ENCODE peak calls at places on chromosomes 1 and 21, in seven cellular contexts. F, D, R, Q, V, L and Y are unnamed samples.
A peak's percentile ranks its signal among the peaks of the same experiment; 100 is the strongest.

GRCh38 chr1:150979723-150980056 is 2.4 kb upstream of the ANXA9 start:
- DNase-seq in D (no peak), R (no peak), Q (no peak), L (no peak), V (no peak), F (no peak), Y (no peak)

GRCh38 chr1:154478639-154479038 is 23.4 kb upstream of the TDRD10 start:
- DNase-seq in V (no peak), Q (no peak), F (no peak), D (no peak), L (no peak), R (no peak), Y (no peak)

GRCh38 chr1:161367684-161368398 is at the start of gene CFAP126:
- DNase-seq in D (no peak), V (peak; percentile 50), F (peak; percentile 11), R (no peak), L (peak; percentile 22), Q (peak; percentile 42), Y (peak; percentile 83)

GRCh38 chr1:243402868-243403267 is 147.0 kb downstream of the SDCCAG8 start:
- DNase-seq in D (peak; percentile 56), F (no peak), L (no peak), V (no peak), R (no peak), Q (no peak), Y (no peak)

GRCh38 chr1:5478156-5478695 is 514.0 kb downstream of the NPHP4 start:
- DNase-seq in Q (no peak), L (no peak), F (no peak), D (no peak), V (no peak), R (no peak), Y (no peak)

GRCh38 chr21:29117372-29117955 is 13.0 kb upstream of the MAP3K7CL start:
- DNase-seq in F (no peak), L (no peak), V (no peak), R (no peak), D (no peak), Q (no peak), Y (no peak)

GRCh38 chr1:18581420-18581880 is 49.2 kb upstream of the PAX7 start:
- DNase-seq in V (peak; percentile 30), R (no peak), L (no peak), F (peak; percentile 3), D (peak; percentile 24), Q (peak; percentile 12), Y (peak; percentile 41)

GRCh38 chr1:54973205-54973921 is 7.1 kb upstream of the TMEM61 start:
- DNase-seq in F (no peak), D (no peak), Q (peak; percentile 77), R (no peak), L (no peak), V (no peak), Y (no peak)

GRCh38 chr1:194366705-194367104 is 1180.3 kb upstream of the B3GALT2 start:
- DNase-seq in L (no peak), V (no peak), F (no peak), R (no peak), D (no peak), Q (peak; percentile 38), Y (no peak)

GRCh38 chr21:42096593-42096992 is 25.5 kb downstream of the UMODL1 start:
- DNase-seq in R (no peak), F (no peak), Q (peak; percentile 54), L (no peak), D (no peak), V (no peak), Y (no peak)

GRCh38 chr1:108703939-108704338 is 8.8 kb upstream of the FNDC7 start:
- DNase-seq in F (no peak), L (peak; percentile 12), D (no peak), Q (peak; percentile 60), V (no peak), R (no peak), Y (no peak)

GRCh38 chr21:27580276-27580675 is 613.4 kb upstream of the ADAMTS5 start:
- DNase-seq in D (no peak), Q (peak; percentile 73), V (no peak), F (no peak), L (no peak), R (no peak), Y (no peak)

GRCh38 chr1:244361764-244362473 is 89.8 kb downstream of the ADSS2 start:
- DNase-seq in Q (peak; percentile 48), D (no peak), F (no peak), R (no peak), V (no peak), L (no peak), Y (no peak)

GRCh38 chr1:231274119-231274825 is 33.3 kb downstream of the GNPAT start:
- DNase-seq in Q (no peak), F (no peak), R (no peak), V (no peak), D (no peak), L (no peak), Y (no peak)

GRCh38 chr1:226248091-226248490 is 24.6 kb downstream of the MIXL1 start:
- DNase-seq in R (no peak), D (no peak), L (no peak), F (no peak), Q (peak; percentile 9), V (no peak), Y (no peak)

GRCh38 chr1:246875041-246876026 is 56.4 kb downstream of the AHCTF1 start:
- DNase-seq in V (no peak), F (no peak), R (no peak), L (no peak), D (no peak), Q (peak; percentile 77), Y (no peak)

GRCh38 chr1:246681822-246682221 is 42.4 kb upstream of the SCCPDH start:
- DNase-seq in R (no peak), F (no peak), D (peak; percentile 91), V (no peak), Q (no peak), L (no peak), Y (no peak)

GRCh38 chr1:68725353-68725752 is 228.5 kb upstream of the DEPDC1 start:
- DNase-seq in D (peak; percentile 89), L (no peak), R (no peak), F (no peak), V (no peak), Q (no peak), Y (no peak)

GRCh38 chr1:27335506-27336422 is 6.1 kb upstream of the SYTL1 start:
- DNase-seq in L (no peak), Q (no peak), V (no peak), D (no peak), R (no peak), F (no peak), Y (no peak)

GRCh38 chr1:222048030-222048632 is 306.2 kb upstream of the DUSP10 start:
- DNase-seq in Q (peak; percentile 81), R (no peak), F (no peak), L (no peak), D (no peak), V (no peak), Y (no peak)

GRCh38 chr21:27213328-27213727 is 246.4 kb upstream of the ADAMTS5 start:
- DNase-seq in R (no peak), L (no peak), V (no peak), Q (peak; percentile 41), F (no peak), D (peak; percentile 4), Y (no peak)

GRCh38 chr1:244863491-244864252 is 671 bp downstream of the HNRNPU start:
- DNase-seq in F (no peak), R (no peak), V (peak; percentile 17), L (no peak), Q (no peak), D (no peak), Y (no peak)

GRCh38 chr1:221715321-221716169 is 26.3 kb downstream of the DUSP10 start:
- DNase-seq in V (no peak), Q (no peak), L (no peak), R (no peak), D (no peak), F (no peak), Y (no peak)

GRCh38 chr1:116572079-116572478 is 1.3 kb upstream of the CD58 start:
- DNase-seq in D (no peak), Q (no peak), R (no peak), V (no peak), L (no peak), F (no peak), Y (no peak)

GRCh38 chr1:201982082-201982922 is at the start of gene RNPEP:
- DNase-seq in F (peak; percentile 63), D (peak; percentile 42), Q (peak; percentile 86), L (peak; percentile 64), V (peak; percentile 86), R (peak; percentile 85), Y (peak; percentile 58)

GRCh38 chr1:149849947-149850360 is 49.4 kb upstream of the BOLA1 start:
- DNase-seq in D (peak; percentile 27), V (no peak), R (no peak), L (no peak), F (no peak), Q (peak; percentile 18), Y (peak; percentile 38)

GRCh38 chr1:25193151-25193742 is 39.1 kb downstream of the SYF2 start:
- DNase-seq in Q (no peak), V (no peak), D (no peak), R (no peak), L (no peak), F (no peak), Y (no peak)

GRCh38 chr1:201714542-201715276 is 114.2 kb upstream of the IPO9 start:
- DNase-seq in R (no peak), V (peak; percentile 54), D (no peak), Q (peak; percentile 99), L (no peak), F (no peak), Y (no peak)

GRCh38 chr1:202501281-202501680 is 152.8 kb downstream of the PPP1R12B start:
- DNase-seq in L (no peak), V (no peak), Q (peak; percentile 67), F (no peak), R (no peak), D (peak; percentile 3), Y (peak; percentile 16)

GRCh38 chr1:174191255-174191906 is 32.1 kb downstream of the RABGAP1L start:
- DNase-seq in D (no peak), V (no peak), R (no peak), F (no peak), Q (peak; percentile 93), L (no peak), Y (no peak)

GRCh38 chr21:30345014-30345413 is 3.4 kb downstream of the KRTAP23-1 start:
- DNase-seq in Q (no peak), V (no peak), F (no peak), R (no peak), D (no peak), L (no peak), Y (no peak)

GRCh38 chr1:246527402-246528088 is 20.5 kb upstream of the SMYD3 start:
- DNase-seq in D (no peak), R (no peak), L (no peak), Q (no peak), V (no peak), F (no peak), Y (no peak)

GRCh38 chr1:101482306-101482705 is 245.5 kb downstream of the S1PR1 start:
- DNase-seq in V (no peak), Q (no peak), R (no peak), F (no peak), D (peak; percentile 69), L (no peak), Y (no peak)

GRCh38 chr1:200918006-200918405 is 23.3 kb downstream of the INAVA start:
- DNase-seq in R (no peak), F (no peak), V (no peak), Q (no peak), L (no peak), D (no peak), Y (no peak)

GRCh38 chr1:18400347-18401102 is 80.2 kb upstream of the KLHDC7A start:
- DNase-seq in D (no peak), L (no peak), F (no peak), V (no peak), R (no peak), Q (no peak), Y (no peak)

GRCh38 chr1:202618387-202619022 is 91.7 kb downstream of the SYT2 start:
- DNase-seq in L (no peak), V (no peak), R (no peak), F (no peak), Q (peak; percentile 68), D (no peak), Y (no peak)

GRCh38 chr1:86378813-86379212 is 17.3 kb downstream of the ODF2L start:
- DNase-seq in Q (no peak), V (no peak), F (no peak), L (no peak), D (no peak), R (no peak), Y (no peak)

GRCh38 chr1:32893198-32894018 is 7.1 kb downstream of the HPCA start:
- DNase-seq in D (no peak), L (no peak), F (no peak), V (peak; percentile 67), Q (peak; percentile 45), R (no peak), Y (no peak)